ENCODE peak calls at places on chromosomes 11 and 22, in six cellular contexts. E is GM12891, I is transverse colon, S is stomach, A is upper lobe of left lung, D is breast epithelium. Z is an unnamed sample.
A peak's percentile ranks its signal among the peaks of the same experiment; 100 is the strongest.

GRCh38 chr22:17098379-17098819 is 13.6 kb downstream of the IL17RA start:
- DNase-seq in S (no peak), A (no peak), D (no peak), I (no peak), E (no peak), Z (no peak)

GRCh38 chr11:106186630-106187029 is 109.2 kb downstream of the AASDHPPT start:
- DNase-seq in E (no peak), S (no peak), D (no peak), A (no peak), I (no peak), Z (no peak)

GRCh38 chr11:108984021-108984420 is 319.2 kb downstream of the DDX10 start:
- DNase-seq in D (no peak), E (no peak), A (no peak), S (no peak), I (no peak), Z (no peak)

GRCh38 chr11:73384127-73384441 is 7.9 kb downstream of the RELT start:
- DNase-seq in A (no peak), S (no peak), D (no peak), E (no peak), I (no peak), Z (no peak)

GRCh38 chr22:40449676-40450035 is 79.3 kb downstream of the SGSM3 start:
- DNase-seq in S (no peak), A (no peak), E (no peak), D (no peak), I (no peak), Z (no peak)

GRCh38 chr11:44351006-44351660 is 41.2 kb upstream of the ALX4 start:
- DNase-seq in S (no peak), D (no peak), A (no peak), I (no peak), E (no peak), Z (no peak)

GRCh38 chr11:36098976-36099375 is 155.1 kb downstream of the LDLRAD3 start:
- DNase-seq in D (no peak), S (no peak), I (no peak), E (no peak), A (no peak), Z (no peak)

GRCh38 chr22:18104566-18104965 is 6.0 kb upstream of the TUBA8 start:
- DNase-seq in I (no peak), E (no peak), S (no peak), D (no peak), A (no peak), Z (no peak)

GRCh38 chr11:60739114-60739513 is 14.6 kb downstream of the MS4A18 start:
- DNase-seq in D (no peak), I (no peak), E (no peak), A (no peak), S (no peak), Z (no peak)

GRCh38 chr11:111514216-111515031 is at the start of gene HOATZ:
- DNase-seq in D (no peak), I (no peak), E (no peak), S (no peak), A (peak; percentile 75), Z (no peak)

GRCh38 chr11:127693686-127694085 is 693.1 kb upstream of the KIRREL3 start:
- DNase-seq in I (no peak), S (no peak), E (no peak), D (no peak), A (no peak), Z (no peak)

GRCh38 chr11:115256326-115257197 is 247.7 kb downstream of the CADM1 start:
- DNase-seq in A (no peak), D (no peak), E (peak; percentile 27), S (no peak), I (peak; percentile 22), Z (no peak)

GRCh38 chr11:126519653-126520573 is 164.4 kb downstream of the ST3GAL4 start:
- DNase-seq in D (no peak), S (no peak), E (no peak), I (no peak), A (no peak), Z (no peak)

GRCh38 chr11:97557399-97557798 is 1167.6 kb downstream of the JRKL start:
- DNase-seq in S (no peak), A (no peak), D (no peak), I (no peak), E (no peak), Z (no peak)

GRCh38 chr11:112392860-112393259 is 132.2 kb upstream of the PLET1 start:
- DNase-seq in A (no peak), I (no peak), E (no peak), D (no peak), S (no peak), Z (no peak)

GRCh38 chr22:48649466-48649865 is 1178.2 kb downstream of the BRD1 start:
- DNase-seq in E (no peak), D (no peak), I (no peak), A (peak; percentile 58), S (no peak), Z (no peak)

GRCh38 chr11:2988996-2989395 is 3.1 kb downstream of the NAP1L4 start:
- DNase-seq in S (no peak), I (no peak), E (no peak), A (no peak), D (no peak), Z (no peak)

GRCh38 chr11:65538232-65538914 is 13.5 kb downstream of the SCYL1 start:
- DNase-seq in A (peak; percentile 85), S (no peak), I (no peak), E (no peak), D (no peak), Z (no peak)

GRCh38 chr11:130636672-130637463 is 188.4 kb downstream of the ADAMTS15 start:
- DNase-seq in S (no peak), D (peak; percentile 10), E (no peak), A (no peak), I (no peak), Z (no peak)

GRCh38 chr22:26718905-26719304 is 61.5 kb downstream of the MIAT start:
- DNase-seq in A (no peak), S (no peak), E (no peak), D (no peak), I (no peak), Z (no peak)

GRCh38 chr11:69479591-69480271 is 1.7 kb upstream of the LINC01488 start:
- DNase-seq in A (no peak), E (no peak), S (peak; percentile 71), D (no peak), I (peak; percentile 93), Z (no peak)

GRCh38 chr11:122071680-122072321 is 44.2 kb downstream of the BLID start:
- DNase-seq in S (no peak), I (no peak), D (no peak), E (no peak), A (peak; percentile 13), Z (no peak)

GRCh38 chr11:113528982-113529381 is 53.8 kb upstream of the DRD2 start:
- DNase-seq in I (no peak), A (no peak), D (peak; percentile 92), E (no peak), S (no peak), Z (no peak)

GRCh38 chr11:9651899-9652748 is 11.8 kb upstream of the SWAP70 start:
- DNase-seq in I (no peak), D (no peak), A (no peak), S (no peak), E (no peak), Z (no peak)
- TF ChIP-seq POLR2AphosphoS5 in I (no peak), D (no peak), A (no peak), S (no peak), E (no peak), Z (no peak)

GRCh38 chr22:23178512-23179254 is 1.6 kb upstream of the BCR start:
- DNase-seq in I (peak; percentile 72), D (no peak), A (peak; percentile 92), E (peak; percentile 62), S (peak; percentile 75), Z (peak; percentile 64)

GRCh38 chr22:23179381-23180294 is 671 bp upstream of the BCR start:
- DNase-seq in I (peak; percentile 34), E (no peak), D (no peak), S (peak; percentile 44), A (peak; percentile 68), Z (no peak)

GRCh38 chr22:23181763-23182288 is 1.5 kb downstream of the BCR start:
- DNase-seq in E (no peak), S (no peak), A (no peak), D (no peak), I (no peak), Z (no peak)

GRCh38 chr22:23180893-23181762 is 819 bp downstream of the BCR start:
- DNase-seq in I (peak; percentile 22), S (no peak), E (peak; percentile 58), D (no peak), A (peak; percentile 88), Z (no peak)

GRCh38 chr22:23180301-23180892 is at the start of gene BCR:
- DNase-seq in I (peak; percentile 82), E (peak; percentile 87), A (peak; percentile 95), D (no peak), S (peak; percentile 83), Z (peak; percentile 67)
- TF ChIP-seq POLR2A in I (no peak), E (no peak), A (peak; percentile 46), D (no peak), S (no peak), Z (no peak)

GRCh38 chr22:33465554-33465953 is 407.4 kb upstream of the SYN3 start:
- DNase-seq in D (no peak), I (no peak), E (no peak), A (no peak), S (no peak), Z (no peak)
- TF ChIP-seq POLR2AphosphoS5 in D (no peak), I (no peak), E (no peak), A (no peak), S (no peak), Z (no peak)

DNA sequence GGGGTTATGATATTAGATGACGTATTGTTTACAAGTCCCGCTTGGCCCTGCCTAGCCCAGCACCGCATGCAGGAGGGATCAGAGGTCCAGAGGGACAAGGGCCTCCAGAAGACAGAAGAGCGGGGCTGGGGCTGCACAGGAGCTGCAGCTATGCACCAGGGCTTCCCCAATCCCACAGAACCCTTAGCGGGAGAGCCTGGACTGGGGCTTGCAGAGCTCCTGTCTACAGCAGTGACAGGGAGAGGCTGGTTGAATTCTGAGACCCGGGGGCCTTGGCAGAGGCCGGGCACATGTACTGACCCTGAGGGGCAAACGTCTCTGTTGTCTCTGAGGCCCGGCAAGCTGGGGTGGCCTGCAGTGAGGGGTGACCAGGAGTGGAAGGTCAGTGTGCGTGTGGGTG is 6.9 kb downstream of the KIAA0930 start:
- DNase-seq in S (no peak), E (no peak), A (no peak), D (no peak), I (no peak), Z (no peak)
- TF ChIP-seq POLR2A in S (no peak), E (no peak), A (no peak), D (no peak), I (no peak), Z (peak; percentile 36)

DNA sequence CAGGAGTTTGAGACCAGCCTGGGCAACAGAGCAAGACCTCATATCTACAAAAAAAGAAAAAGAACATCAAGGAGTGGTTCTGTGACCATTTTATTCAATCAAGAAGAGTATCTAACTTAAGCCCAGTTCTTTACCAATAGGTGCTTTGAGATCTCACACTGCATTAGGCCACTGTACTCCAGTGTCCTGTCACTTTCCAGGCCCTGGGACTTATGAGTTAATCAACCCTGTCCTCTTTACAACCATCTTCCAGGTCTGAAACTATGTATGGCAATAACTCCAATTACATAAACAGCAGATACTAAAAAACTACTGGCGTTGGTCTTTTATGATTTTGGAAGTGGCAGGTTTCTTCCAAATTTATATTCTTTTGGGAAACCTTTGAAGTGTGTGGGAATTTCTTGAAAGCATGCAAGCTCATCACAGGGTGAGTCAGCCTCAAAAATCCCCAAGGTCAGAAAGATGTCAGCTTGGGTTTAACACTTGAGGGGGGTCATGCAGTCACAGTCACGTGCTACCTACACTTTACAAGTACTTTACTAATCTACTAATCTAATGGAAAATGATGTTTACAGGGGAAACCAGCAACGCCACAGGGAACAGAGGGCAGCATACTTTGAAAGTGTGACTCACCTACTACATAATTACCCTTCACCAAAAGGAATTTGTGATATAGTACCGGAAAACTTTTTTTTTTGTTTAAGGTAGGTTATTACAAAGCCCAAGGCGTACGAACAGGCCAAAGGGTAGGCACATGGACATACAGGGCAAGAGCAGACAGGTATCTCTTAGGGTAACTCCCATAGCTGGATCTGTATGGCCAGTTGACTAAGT is 15.6 kb downstream of the PISD start:
- DNase-seq in S (no peak), I (no peak), A (no peak), E (no peak), D (no peak), Z (no peak)
- TF ChIP-seq POLR2AphosphoS5 in S (no peak), I (no peak), A (peak; percentile 9), E (no peak), D (no peak), Z (no peak)

Z was measured in GM12892.